ENCODE peak calls at places on chromosomes 16 and 17, in ten cellular contexts. T is RWPE2; J is CD4-positive, CD25-positive, alpha-beta regulatory T cell; Q is GM23248; A is AG04450; Z is adrenal gland; L is uterus; V is IMR-90; X is body of pancreas; N is Peyer's patch. K is an unnamed sample. For H3K9me3, the result is how much of the 10 kb centered on the place peaks cover.

GRCh38 chr17:17088104-17088485 is 45.8 kb downstream of the MPRIP start:
- DNase-seq in T (peak), J (no peak), Q (no peak), A (no peak), Z (no peak), L (peak), V (no peak), X (no peak), N (peak), K (no peak)

GRCh38 chr17:16419074-16419928 is 3.9 kb downstream of the TRPV2 start:
- DNase-seq in T (no peak), J (no peak), Q (peak), A (peak), Z (peak), L (no peak), V (peak), X (peak), N (no peak), K (no peak)

GRCh38 chr16:54030451-54030850 is 256.1 kb downstream of the IRX3 start:
- DNase-seq in T (no peak), J (no peak), Q (no peak), A (no peak), Z (no peak), L (no peak), V (no peak), X (no peak), N (no peak), K (no peak)

GRCh38 chr17:42126836-42127235 is 4.2 kb downstream of the HSPB9 start:
- DNase-seq in T (no peak), J (no peak), Q (no peak), A (no peak), Z (no peak), L (no peak), V (no peak), X (no peak), N (no peak), K (no peak)

GRCh38 chr16:73020409-73020884 is 27.5 kb downstream of the ZFHX3 start:
- DNase-seq in T (peak), J (no peak), Q (peak), A (peak), Z (peak), L (no peak), V (peak), X (peak), N (peak), K (no peak)

GRCh38 chr17:9924735-9925191 is 19.7 kb upstream of the RCVRN start:
- DNase-seq in T (no peak), J (peak), Q (peak), A (peak), Z (no peak), L (no peak), V (peak), X (peak), N (no peak), K (no peak)

GRCh38 chr17:8123695-8124349 is at the start of gene HES7:
- DNase-seq in T (peak), J (no peak), Q (peak), A (no peak), Z (no peak), L (no peak), V (peak), X (no peak), N (no peak), K (no peak)

GRCh38 chr17:1597861-1598342 is 30.7 kb downstream of the SLC43A2 start:
- DNase-seq in T (no peak), J (no peak), Q (no peak), A (no peak), Z (no peak), L (no peak), V (no peak), X (peak), N (peak), K (no peak)

GRCh38 chr17:14434506-14434905 is 133.6 kb downstream of the HS3ST3B1 start:
- DNase-seq in T (no peak), J (no peak), Q (no peak), A (no peak), Z (no peak), L (no peak), V (no peak), X (no peak), N (no peak), K (no peak)

GRCh38 chr17:44887016-44887415 is 12.2 kb downstream of the EFTUD2 start:
- DNase-seq in T (no peak), J (no peak), Q (no peak), A (no peak), Z (no peak), L (no peak), V (no peak), X (no peak), N (no peak), K (no peak)

GRCh38 chr16:15983898-15984297 is 34.5 kb downstream of the ABCC1 start:
- DNase-seq in T (no peak), J (no peak), Q (peak), A (no peak), Z (no peak), L (no peak), V (peak), X (no peak), N (no peak), K (no peak)
- H3K27ac ChIP-seq in T (no peak), J (no peak), Q (no peak), A (peak), Z (no peak), L (no peak), V (peak), X (no peak), N (no peak), K (no peak)

GRCh38 chr17:36547776-36548175 is 3.1 kb downstream of the GGNBP2 start:
- DNase-seq in T (no peak), J (no peak), Q (peak), A (no peak), Z (no peak), L (no peak), V (no peak), X (no peak), N (no peak), K (no peak)
- H3K4me3 ChIP-seq in T (no peak), J (peak), Q (peak), A (peak), Z (no peak), L (no peak), V (no peak), X (no peak), N (no peak), K (no peak)

GRCh38 chr17:48344241-48344640 is 85.8 kb downstream of the SKAP1 start:
- DNase-seq in T (no peak), J (no peak), Q (no peak), A (no peak), Z (no peak), L (no peak), V (no peak), X (no peak), N (no peak), K (no peak)
- H3K9me3 ChIP-seq in T (under half), J (under half), Q (under half), A (under half), Z (under half), L (under half), V (under half), X (under half), N (under half), K (under half)

DNA sequence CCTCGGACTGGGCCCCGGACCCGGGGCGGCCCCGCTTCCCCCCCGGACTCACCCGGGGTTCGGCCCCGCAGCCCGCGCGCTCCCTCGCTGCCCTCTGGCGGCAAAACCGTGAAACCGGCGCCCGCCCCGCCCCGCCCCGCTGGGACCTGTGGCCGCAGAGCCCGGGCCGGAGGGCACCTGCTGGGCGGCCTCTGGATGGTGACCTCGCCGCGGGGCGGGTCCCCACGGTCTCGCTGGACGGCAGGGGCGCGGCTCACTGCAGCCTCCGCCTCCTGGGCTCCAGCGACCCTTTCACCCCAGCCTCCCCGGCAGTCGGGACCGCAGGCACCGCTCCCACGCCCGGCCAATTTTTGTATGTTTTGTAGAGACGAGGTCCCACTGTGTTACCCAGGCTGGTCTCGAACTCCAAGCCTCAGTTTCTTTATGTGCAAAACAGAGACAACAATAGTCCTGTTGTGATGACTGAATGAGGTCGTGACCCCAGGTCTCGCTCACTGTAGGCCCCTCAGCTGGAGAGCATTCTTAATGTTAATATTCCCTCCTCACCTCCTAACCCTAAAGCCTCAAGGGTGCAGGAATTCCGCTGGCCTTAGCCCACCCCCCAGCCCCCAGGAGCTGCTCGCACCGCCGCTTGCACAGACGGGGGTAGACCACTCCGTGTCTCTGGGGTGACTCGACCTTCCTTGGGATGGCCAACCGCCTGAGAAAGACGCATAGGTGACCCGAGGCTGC is 33.7 kb upstream of the RPH3AL start:
- DNase-seq in T (no peak), J (peak), Q (peak), A (no peak), Z (peak), L (peak), V (no peak), X (peak), N (peak), K (peak)
- H3K27ac ChIP-seq in T (no peak), J (no peak), Q (no peak), A (no peak), Z (peak), L (no peak), V (no peak), X (peak), N (peak), K (no peak)

GRCh38 chr17:74212262-74212912 is 984 bp upstream of the TTYH2 start:
- DNase-seq in T (no peak), J (no peak), Q (peak), A (no peak), Z (peak), L (peak), V (no peak), X (peak), N (no peak), K (peak)
- H3K4me3 ChIP-seq in T (peak), J (peak), Q (peak), A (peak), Z (peak), L (peak), V (peak), X (peak), N (peak), K (peak)

GRCh38 chr16:5509336-5509735 is 411.7 kb upstream of the EEF2KMT start:
- DNase-seq in T (no peak), J (no peak), Q (no peak), A (no peak), Z (no peak), L (no peak), V (no peak), X (no peak), N (no peak), K (no peak)

GRCh38 chr16:5509794-5510193 is 412.2 kb upstream of the EEF2KMT start:
- DNase-seq in T (no peak), J (no peak), Q (no peak), A (no peak), Z (no peak), L (no peak), V (no peak), X (no peak), N (peak), K (no peak)

GRCh38 chr16:5508371-5508770 is 410.8 kb upstream of the EEF2KMT start:
- DNase-seq in T (no peak), J (no peak), Q (no peak), A (no peak), Z (no peak), L (no peak), V (no peak), X (no peak), N (no peak), K (no peak)

GRCh38 chr16:5510819-5511370 is 413.3 kb upstream of the EEF2KMT start:
- DNase-seq in T (no peak), J (no peak), Q (no peak), A (no peak), Z (no peak), L (no peak), V (no peak), X (no peak), N (no peak), K (no peak)

DNA sequence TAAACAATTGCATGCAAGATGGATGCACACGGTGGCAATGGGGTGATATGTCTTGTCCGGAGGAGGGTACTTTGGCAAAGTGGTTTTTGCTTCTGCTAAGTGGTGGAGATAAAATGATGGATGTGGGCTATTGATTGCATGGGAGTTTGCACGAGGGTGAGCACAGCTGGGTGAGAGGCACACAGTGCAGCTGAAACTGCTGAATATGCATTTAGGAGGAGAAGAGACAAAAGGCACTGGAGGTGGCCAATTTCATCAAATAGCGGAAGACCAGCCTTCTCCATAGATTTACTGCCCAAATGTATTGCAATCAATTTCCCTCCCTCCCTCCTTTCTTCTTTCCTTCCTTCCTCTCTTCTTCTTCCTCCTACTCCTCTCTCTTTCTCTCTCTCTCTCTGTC is 414.4 kb upstream of the EEF2KMT start:
- DNase-seq in T (no peak), J (no peak), Q (no peak), A (no peak), Z (no peak), L (no peak), V (no peak), X (no peak), N (no peak), K (no peak)
- H3K9me3 ChIP-seq in T (under half), J (under half), Q (under half), A (half or more), Z (under half), L (under half), V (under half), X (under half), N (under half), K (under half)

DNA sequence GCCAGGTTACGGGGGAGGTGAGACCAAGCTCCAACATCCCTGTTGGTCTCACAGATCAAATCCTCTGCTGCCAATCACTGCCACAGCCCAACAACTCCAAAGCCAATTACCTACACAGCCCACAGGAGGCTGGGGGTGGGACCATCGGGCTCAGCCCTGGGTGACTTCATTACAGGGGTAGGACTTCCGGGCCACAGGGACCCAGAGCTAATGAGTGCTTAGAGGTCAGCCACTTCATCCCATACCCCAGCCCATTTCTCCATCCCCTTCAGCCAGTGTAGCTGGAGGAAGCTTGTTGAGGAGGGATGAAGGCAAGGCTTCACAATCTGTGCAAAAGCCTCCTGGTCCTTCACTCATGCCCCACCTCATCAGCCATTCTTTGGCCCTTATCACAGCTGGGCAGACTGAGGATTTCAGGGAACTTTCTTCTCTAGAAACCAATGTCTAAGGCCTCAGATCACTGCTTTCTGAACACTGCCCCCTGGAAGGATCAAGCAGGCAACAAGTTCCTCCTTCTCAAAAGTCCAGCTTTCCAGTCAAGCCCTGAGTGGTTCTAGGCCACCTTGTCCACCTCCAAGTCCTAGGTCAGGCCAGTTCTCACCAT is 5.8 kb downstream of the FOXN1 start:
- DNase-seq in T (no peak), J (no peak), Q (no peak), A (no peak), Z (no peak), L (no peak), V (no peak), X (no peak), N (no peak), K (no peak)
- H3K27ac ChIP-seq in T (no peak), J (no peak), Q (no peak), A (no peak), Z (no peak), L (no peak), V (no peak), X (no peak), N (no peak), K (no peak)

GRCh38 chr16:89862732-89863131 is 10.7 kb upstream of the TCF25 start:
- DNase-seq in T (no peak), J (no peak), Q (no peak), A (no peak), Z (no peak), L (no peak), V (no peak), X (no peak), N (no peak), K (no peak)
- H3K4me3 ChIP-seq in T (no peak), J (no peak), Q (no peak), A (no peak), Z (no peak), L (no peak), V (no peak), X (no peak), N (no peak), K (no peak)